ENCODE peak calls at places on chromosomes 4 and X, in four cellular contexts. One of them, this sample, is unnamed.

GRCh38 chr4:41594439-41594838 is 56.5 kb downstream of the LIMCH1 start:
- DNase-seq in activated T-helper 9 cell treated with anti-CD3 and anti-CD28 coated beads, Interleukin-2, amount 50 U/mL, for 16 hours: no peak
- DNase-seq in NCI-H1436: no peak
- DNase-seq in ELR: no peak
- DNase-seq in this sample: peak; percentile 15

GRCh38 chrX:121008920-121009319 is 23.4 kb upstream of the CT47A1 start:
- DNase-seq in NCI-H1436: no peak
- DNase-seq in activated T-helper 9 cell treated with anti-CD3 and anti-CD28 coated beads, Interleukin-2, amount 50 U/mL, for 16 hours: no peak
- DNase-seq in ELR: no peak
- DNase-seq in this sample: no peak

GRCh38 chr4:169188204-169188603 is 82.6 kb downstream of the SH3RF1 start:
- DNase-seq in activated T-helper 9 cell treated with anti-CD3 and anti-CD28 coated beads, Interleukin-2, amount 50 U/mL, for 16 hours: no peak
- DNase-seq in NCI-H1436: no peak
- DNase-seq in ELR: no peak
- DNase-seq in this sample: no peak

GRCh38 chr4:155173371-155173770 is 35.1 kb upstream of the NPY2R start:
- DNase-seq in ELR: no peak
- DNase-seq in activated T-helper 9 cell treated with anti-CD3 and anti-CD28 coated beads, Interleukin-2, amount 50 U/mL, for 16 hours: no peak
- DNase-seq in NCI-H1436: no peak
- DNase-seq in this sample: no peak

GRCh38 chr4:53767503-53767902 is 176.2 kb upstream of the LNX1 start:
- DNase-seq in NCI-H1436: no peak
- DNase-seq in activated T-helper 9 cell treated with anti-CD3 and anti-CD28 coated beads, Interleukin-2, amount 50 U/mL, for 16 hours: no peak
- DNase-seq in ELR: peak; percentile 33
- DNase-seq in this sample: no peak

GRCh38 chrX:16305187-16305586 is 137.9 kb downstream of the MAGEB17 start:
- DNase-seq in NCI-H1436: no peak
- DNase-seq in activated T-helper 9 cell treated with anti-CD3 and anti-CD28 coated beads, Interleukin-2, amount 50 U/mL, for 16 hours: no peak
- DNase-seq in ELR: no peak
- DNase-seq in this sample: no peak

GRCh38 chr4:11073621-11074051 is 355.1 kb downstream of the HS3ST1 start:
- DNase-seq in activated T-helper 9 cell treated with anti-CD3 and anti-CD28 coated beads, Interleukin-2, amount 50 U/mL, for 16 hours: no peak
- DNase-seq in NCI-H1436: no peak
- DNase-seq in ELR: peak; percentile 0
- DNase-seq in this sample: no peak

GRCh38 chrX:82813671-82814078 is 694.4 kb upstream of the POU3F4 start:
- DNase-seq in NCI-H1436: no peak
- DNase-seq in activated T-helper 9 cell treated with anti-CD3 and anti-CD28 coated beads, Interleukin-2, amount 50 U/mL, for 16 hours: no peak
- DNase-seq in ELR: peak; percentile 35
- DNase-seq in this sample: no peak

GRCh38 chr4:103105558-103106356 is 6.1 kb upstream of the BDH2 start:
- DNase-seq in NCI-H1436: no peak
- DNase-seq in activated T-helper 9 cell treated with anti-CD3 and anti-CD28 coated beads, Interleukin-2, amount 50 U/mL, for 16 hours: no peak
- DNase-seq in ELR: peak; percentile 30
- DNase-seq in this sample: no peak